ENCODE peak calls at places on chromosome 11, in six cellular contexts. L is tibial nerve, N is aorta, Z is H7, Y is suprapubic skin, K is cardiac fibroblast. P is an unnamed sample.

GRCh38 chr11:68862426-68862825 is 20.7 kb upstream of the CPT1A start:
- DNase-seq in Y (no peak), N (no peak), K (no peak), L (no peak), Z (no peak), P (no peak)

GRCh38 chr11:93572621-93573020 is 29.4 kb upstream of the SMCO4 start:
- DNase-seq in N (no peak), K (no peak), Y (no peak), L (no peak), Z (no peak), P (no peak)

GRCh38 chr11:6635082-6635932 is 16.1 kb upstream of the TPP1 start:
- DNase-seq in L (peak; percentile 33), K (peak; percentile 81), N (no peak), Z (no peak), Y (no peak), P (no peak)

GRCh38 chr11:76236092-76237026 is 30.1 kb upstream of the WNT11 start:
- DNase-seq in Y (no peak), K (peak; percentile 57), Z (peak; percentile 92), L (peak; percentile 57), N (peak; percentile 90), P (peak; percentile 20)

GRCh38 chr11:18310800-18311340 is 11.1 kb downstream of the HPS5 start:
- DNase-seq in Z (no peak), N (no peak), L (no peak), K (no peak), Y (no peak), P (peak; percentile 54)

GRCh38 chr11:19378814-19379213 is 138.1 kb upstream of the E2F8 start:
- DNase-seq in L (no peak), Y (no peak), K (peak; percentile 59), N (no peak), Z (no peak), P (no peak)

GRCh38 chr11:116312560-116313340 is 460.0 kb downstream of the BUD13 start:
- DNase-seq in N (peak; percentile 86), Y (peak; percentile 76), K (peak; percentile 78), Z (no peak), L (peak; percentile 65), P (peak; percentile 50)

GRCh38 chr11:46920709-46921108 is 2.4 kb upstream of the LRP4 start:
- DNase-seq in N (no peak), L (peak; percentile 61), Z (no peak), Y (peak; percentile 69), K (peak; percentile 88), P (peak; percentile 91)

GRCh38 chr11:102237096-102237735 is 80.1 kb upstream of the BIRC3 start:
- DNase-seq in N (no peak), L (no peak), Y (no peak), Z (no peak), K (peak; percentile 20), P (no peak)

GRCh38 chr11:9386086-9386485 is 1.6 kb downstream of the IPO7 start:
- DNase-seq in Y (no peak), L (no peak), N (no peak), Z (no peak), K (no peak), P (no peak)
- H3K4me3 ChIP-seq in Y (peak overlapping the region; percentile 78), L (no peak overlapping the region), N (peak overlapping the region; percentile 67), Z (peak overlapping the region; percentile 99), K (peak overlapping the region; percentile 92), P (peak overlapping the region; percentile 80)

DNA sequence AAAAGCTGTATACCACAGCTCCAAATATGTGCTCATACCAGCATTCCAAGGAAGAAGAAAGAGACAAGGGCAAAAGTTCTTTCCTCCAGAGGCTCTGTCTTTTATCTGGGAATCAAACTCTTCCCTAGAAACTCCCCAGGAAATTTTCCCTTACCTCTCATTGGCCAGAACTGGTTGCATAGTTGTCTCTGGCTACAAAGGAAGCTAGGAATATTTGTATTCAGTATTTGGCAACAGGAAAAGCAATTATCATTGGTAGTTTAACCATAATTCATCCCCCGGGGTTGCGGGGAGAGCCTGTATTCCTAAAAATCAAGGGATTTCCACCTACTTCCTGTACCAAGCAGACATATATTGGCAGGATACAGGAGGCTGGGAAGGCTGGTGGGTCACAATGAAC is 10.5 kb upstream of the ZFTA start:
- DNase-seq in Y (no peak), L (no peak), Z (no peak), N (no peak), K (peak; percentile 31), P (no peak)
- H3K4me3 ChIP-seq in Y (no peak overlapping the region), L (no peak overlapping the region), Z (no peak overlapping the region), N (no peak overlapping the region), K (no peak overlapping the region), P (no peak overlapping the region)

GRCh38 chr11:9568161-9568853 is 5.2 kb upstream of the WEE1 start:
- DNase-seq in L (no peak), N (no peak), K (peak; percentile 14), Z (no peak), Y (no peak), P (no peak)
- H3K4me3 ChIP-seq in L (no peak overlapping the region), N (no peak overlapping the region), K (no peak overlapping the region), Z (no peak overlapping the region), Y (no peak overlapping the region), P (no peak overlapping the region)

GRCh38 chr11:122322369-122322768 is 206.4 kb upstream of the BLID start:
- DNase-seq in L (no peak), Z (no peak), Y (no peak), N (no peak), K (peak; percentile 84), P (no peak)
- H3K4me3 ChIP-seq in L (no peak overlapping the region), Z (no peak overlapping the region), Y (peak overlapping the region; percentile 17), N (no peak overlapping the region), K (no peak overlapping the region), P (no peak overlapping the region)

GRCh38 chr11:12834630-12835029 is 160.4 kb downstream of the TEAD1 start:
- DNase-seq in L (no peak), N (no peak), K (no peak), Z (no peak), Y (no peak), P (no peak)

GRCh38 chr11:12841946-12842630 is 167.0 kb upstream of the RASSF10 start:
- DNase-seq in L (no peak), K (peak; percentile 81), Y (no peak), Z (no peak), N (no peak), P (peak; percentile 78)

GRCh38 chr11:12835286-12835685 is 161.1 kb downstream of the TEAD1 start:
- DNase-seq in K (no peak), Y (no peak), L (no peak), N (no peak), Z (no peak), P (no peak)

GRCh38 chr11:12840871-12841516 is 166.8 kb downstream of the TEAD1 start:
- DNase-seq in Z (no peak), L (no peak), K (no peak), Y (no peak), N (no peak), P (no peak)

GRCh38 chr11:12838463-12839120 is 164.4 kb downstream of the TEAD1 start:
- DNase-seq in Y (no peak), L (no peak), N (no peak), K (peak; percentile 67), Z (no peak), P (no peak)
- H3K4me3 ChIP-seq in Y (peak overlapping the region; percentile 26), L (no peak overlapping the region), N (peak overlapping the region; percentile 26), K (peak overlapping the region; percentile 1), Z (no peak overlapping the region), P (no peak overlapping the region)

GRCh38 chr11:58905141-58905715 is 34.1 kb upstream of the GLYATL1 start:
- DNase-seq in L (no peak), Y (no peak), N (no peak), Z (no peak), K (peak; percentile 38), P (no peak)
- H3K4me3 ChIP-seq in L (peak overlapping the region; percentile 21), Y (peak overlapping the region; percentile 46), N (no peak overlapping the region), Z (peak overlapping the region; percentile 58), K (peak overlapping the region; percentile 64), P (peak overlapping the region; percentile 69)

GRCh38 chr11:110303414-110303826 is 7.0 kb upstream of the RDX start:
- DNase-seq in K (no peak), Z (no peak), L (no peak), Y (no peak), N (no peak), P (no peak)
- H3K4me3 ChIP-seq in K (no peak overlapping the region), Z (no peak overlapping the region), L (no peak overlapping the region), Y (no peak overlapping the region), N (no peak overlapping the region), P (no peak overlapping the region)

DNA sequence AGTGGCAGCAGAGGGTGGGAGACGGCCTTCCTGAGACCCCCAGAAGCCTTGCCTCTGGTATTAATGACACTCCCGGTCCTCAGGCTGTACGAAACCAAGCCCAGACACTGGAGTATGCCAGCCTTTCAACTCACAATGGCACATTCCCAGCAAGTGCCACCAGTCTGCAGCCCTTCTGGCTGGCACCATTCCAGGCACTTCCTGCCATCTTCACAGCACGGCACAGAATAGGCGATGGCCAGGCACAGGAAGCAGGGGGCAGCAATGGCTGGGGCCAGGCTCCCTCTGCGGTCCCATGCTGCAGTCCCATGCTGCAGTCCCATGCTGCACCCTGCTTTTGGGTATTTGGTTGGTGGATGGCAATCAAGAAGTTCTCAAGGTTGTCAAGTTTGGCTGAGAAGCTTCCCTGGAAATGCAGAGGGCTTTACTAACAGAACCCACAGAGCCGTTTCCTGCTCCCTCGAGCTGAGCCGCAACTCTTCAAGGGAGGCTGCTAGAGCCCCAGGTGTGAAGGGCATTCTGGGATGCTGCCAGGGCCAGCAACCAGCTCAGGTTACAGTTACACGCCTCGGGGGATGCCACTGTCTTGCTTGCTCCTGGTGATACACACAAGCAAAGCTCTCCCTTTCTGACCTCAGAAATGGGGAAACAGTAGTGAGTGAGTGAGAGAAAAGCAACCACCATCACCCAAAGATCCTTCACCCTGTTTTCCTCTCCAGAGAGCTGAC is 23.8 kb downstream of the LRFN4 start:
- DNase-seq in K (no peak), N (no peak), Y (no peak), L (no peak), Z (peak; percentile 59), P (no peak)
- H3K4me3 ChIP-seq in K (no peak overlapping the region), N (no peak overlapping the region), Y (no peak overlapping the region), L (no peak overlapping the region), Z (no peak overlapping the region), P (no peak overlapping the region)